ENCODE peak calls at places on chromosomes 3 and 15, in six cellular contexts. J, B, P, K, E and T are unnamed samples.

GRCh38 chr15:75109021-75109690 is 85.8 kb downstream of the PPCDC start:
- DNase-seq in J (peak; percentile 78), B (no peak), P (no peak), K (no peak), E (no peak), T (no peak)

GRCh38 chr3:82055792-82056191 is 294.3 kb upstream of the GBE1 start:
- DNase-seq in J (no peak), B (no peak), P (peak; percentile 23), K (no peak), E (no peak), T (no peak)

GRCh38 chr3:27615555-27615954 is 106.6 kb downstream of the EOMES start:
- DNase-seq in J (no peak), B (no peak), P (no peak), K (no peak), E (no peak), T (no peak)

GRCh38 chr15:50232791-50233190 is 32.7 kb downstream of the HDC start:
- DNase-seq in J (no peak), B (no peak), P (peak; percentile 61), K (no peak), E (no peak), T (no peak)

GRCh38 chr3:181402347-181402746 is 309.4 kb upstream of the SOX2 start:
- DNase-seq in J (no peak), B (no peak), P (no peak), K (peak; percentile 15), E (no peak), T (no peak)

GRCh38 chr3:106144051-106144450 is 275.2 kb upstream of the CBLB start:
- DNase-seq in J (no peak), B (no peak), P (no peak), K (no peak), E (no peak), T (no peak)

GRCh38 chr3:183529717-183530116 is 25.8 kb downstream of the KLHL6 start:
- DNase-seq in J (no peak), B (no peak), P (no peak), K (no peak), E (no peak), T (no peak)

GRCh38 chr15:39585871-39586301 is 5.0 kb downstream of the THBS1 start:
- DNase-seq in J (no peak), B (no peak), P (no peak), K (no peak), E (no peak), T (no peak)

GRCh38 chr3:154095832-154096421 is 25.3 kb upstream of the ARHGEF26 start:
- DNase-seq in J (no peak), B (no peak), P (no peak), K (peak; percentile 49), E (no peak), T (no peak)

GRCh38 chr15:89115547-89115946 is 27.3 kb downstream of the ABHD2 start:
- DNase-seq in J (no peak), B (peak; percentile 79), P (no peak), K (no peak), E (no peak), T (no peak)

GRCh38 chr3:161108840-161109239 is 3.7 kb upstream of the B3GALNT1 start:
- DNase-seq in J (no peak), B (no peak), P (no peak), K (no peak), E (no peak), T (no peak)

GRCh38 chr15:48456126-48456525 is 124.9 kb downstream of the DUT start:
- DNase-seq in J (no peak), B (no peak), P (no peak), K (no peak), E (no peak), T (no peak)

GRCh38 chr3:194204036-194204792 is 68.3 kb downstream of the HES1 start:
- DNase-seq in J (peak; percentile 48), B (peak; percentile 43), P (peak; percentile 30), K (no peak), E (no peak), T (no peak)

GRCh38 chr15:61857169-61857829 is 202.9 kb downstream of the VPS13C start:
- DNase-seq in J (no peak), B (no peak), P (peak; percentile 13), K (no peak), E (no peak), T (peak; percentile 79)

DNA sequence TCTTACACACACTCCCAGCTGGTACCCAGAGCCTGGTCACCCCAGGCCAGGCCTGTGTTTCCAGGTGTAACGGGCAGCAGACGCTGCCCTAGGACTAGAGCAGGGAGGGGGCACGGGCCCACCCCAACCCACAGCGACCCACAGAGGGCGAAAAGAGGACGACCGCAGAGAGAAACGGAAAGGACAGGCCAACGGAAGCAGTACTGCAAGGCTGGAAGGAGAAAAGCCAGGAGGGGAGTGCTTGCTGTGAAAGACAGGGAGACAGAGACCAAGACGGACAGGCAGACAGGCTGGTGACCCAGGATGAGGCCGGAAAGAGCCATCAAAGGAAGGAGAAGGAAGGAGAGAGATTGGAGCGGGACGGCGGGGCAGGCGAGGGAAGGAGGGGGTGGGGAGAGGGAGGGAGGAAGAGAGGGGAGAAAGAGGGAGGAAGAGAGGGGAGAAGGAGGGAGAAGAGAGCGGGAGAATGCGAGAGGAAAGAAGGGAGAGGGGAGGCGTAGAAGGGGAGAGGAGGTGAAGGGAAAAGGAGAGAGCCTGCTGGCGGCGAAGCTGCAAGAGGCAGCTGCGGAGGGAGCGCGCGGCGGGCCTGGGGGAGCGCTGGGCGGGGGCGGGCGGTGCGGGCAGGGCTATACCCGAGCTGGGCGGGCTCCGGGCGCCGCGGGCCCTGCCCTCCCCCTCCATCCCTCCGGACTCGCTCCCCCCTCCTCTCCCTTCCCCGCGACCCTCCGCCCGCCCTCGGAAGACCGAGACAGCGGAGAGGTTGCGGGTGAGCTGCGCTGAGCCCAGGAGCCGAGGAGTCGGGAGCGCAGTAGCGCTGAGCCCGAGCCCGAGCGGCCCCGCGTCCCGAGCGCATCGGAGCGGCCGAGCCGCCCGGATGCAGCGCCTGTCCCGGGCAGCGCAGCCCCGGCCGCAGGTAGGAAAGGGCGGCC is at the start of gene SLC6A1:
- DNase-seq in J (no peak), B (no peak), P (peak; percentile 93), K (no peak), E (peak; percentile 46), T (no peak)
- H3K27me3 ChIP-seq in J (no peaks in the 10 kb centered on the region), B (no peaks in the 10 kb centered on the region), P (peaks cover 24% of the 10 kb centered on the region), K (no peaks in the 10 kb centered on the region), E (peaks cover 8% of the 10 kb centered on the region), T (peaks cover 22% of the 10 kb centered on the region)

DNA sequence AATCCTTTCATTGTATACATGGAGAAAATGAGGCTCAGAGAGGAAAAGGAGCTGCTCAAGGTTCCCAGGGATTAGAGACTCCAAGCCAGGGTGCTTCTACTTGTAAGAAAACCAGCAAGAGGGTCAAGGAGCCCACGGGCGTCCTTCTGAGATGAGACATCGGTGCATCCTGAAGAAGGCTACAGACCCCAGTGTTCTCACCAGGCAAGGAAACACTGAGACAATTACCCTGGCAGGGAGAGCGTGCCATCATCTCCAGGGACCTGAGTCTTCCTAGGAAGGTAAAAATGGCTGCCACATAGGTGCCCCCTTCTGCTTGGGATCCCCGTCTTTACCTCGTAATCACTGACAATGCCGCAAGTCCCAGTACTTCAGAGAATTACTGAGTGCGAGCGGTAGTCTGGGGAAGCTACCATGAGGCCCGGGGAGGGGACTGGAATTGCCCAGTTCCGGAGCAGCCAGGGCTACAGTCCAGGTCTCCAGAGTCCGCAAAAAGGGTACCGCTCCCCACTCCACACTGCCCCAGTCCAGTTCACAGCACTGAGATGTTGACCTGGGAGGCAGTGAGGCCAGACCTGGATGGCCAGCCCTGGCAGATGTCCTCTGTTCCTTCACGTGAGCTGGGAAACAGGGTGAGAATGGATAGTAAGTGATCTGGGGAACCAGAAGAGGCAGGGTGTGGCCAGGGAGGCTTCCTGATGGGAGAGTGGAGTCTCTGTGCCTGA is 164.7 kb upstream of the SMAD3 start:
- DNase-seq in J (no peak), B (no peak), P (no peak), K (no peak), E (peak; percentile 17), T (no peak)
- H3K36me3 ChIP-seq in J (no peaks in the 10 kb centered on the region), B (no peaks in the 10 kb centered on the region), P (no peaks in the 10 kb centered on the region), K (no peaks in the 10 kb centered on the region), E (no peaks in the 10 kb centered on the region), T (no peaks in the 10 kb centered on the region)

DNA sequence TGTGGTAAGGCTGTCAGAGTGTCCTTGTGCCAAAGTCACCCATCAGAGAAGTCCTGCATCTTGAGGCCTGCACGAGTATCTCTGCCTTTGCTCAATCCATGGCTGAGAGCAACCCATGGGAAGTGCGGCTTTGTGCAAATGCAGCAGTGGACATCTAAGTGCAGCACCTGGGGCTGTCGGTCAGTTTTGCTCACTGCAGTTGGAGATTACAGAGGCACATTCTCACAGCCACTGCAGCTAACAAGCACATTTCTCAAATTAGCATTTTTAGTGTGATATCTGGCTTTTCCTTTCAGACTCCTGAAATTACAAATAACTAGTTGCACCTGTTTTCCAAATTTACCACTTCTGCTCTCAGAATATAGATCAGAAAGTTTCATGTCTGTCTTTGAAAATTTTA is 81.5 kb upstream of the DAZL start:
- DNase-seq in J (no peak), B (no peak), P (no peak), K (no peak), E (no peak), T (no peak)
- H3K4me3 ChIP-seq in J (no peak overlapping the region), B (no peak overlapping the region), P (no peak overlapping the region), K (no peak overlapping the region), E (no peak overlapping the region), T (no peak overlapping the region)

GRCh38 chr3:46299608-46300460 is 54.1 kb upstream of the CCR2 start:
- DNase-seq in J (peak; percentile 39), B (no peak), P (no peak), K (peak; percentile 89), E (no peak), T (no peak)

GRCh38 chr3:46300461-46300789 is 53.5 kb upstream of the CCR2 start:
- DNase-seq in J (no peak), B (no peak), P (no peak), K (no peak), E (no peak), T (no peak)

GRCh38 chr3:46297658-46298423 is 55.6 kb downstream of the CCR3 start:
- DNase-seq in J (peak; percentile 77), B (no peak), P (peak; percentile 5), K (no peak), E (no peak), T (no peak)

GRCh38 chr3:46298871-46299607 is 54.9 kb upstream of the CCR2 start:
- DNase-seq in J (no peak), B (no peak), P (no peak), K (no peak), E (no peak), T (peak; percentile 77)

GRCh38 chr3:46301122-46301835 is 52.6 kb upstream of the CCR2 start:
- DNase-seq in J (peak; percentile 58), B (no peak), P (no peak), K (no peak), E (no peak), T (no peak)
- H3K27me3 ChIP-seq in J (no peaks in the 10 kb centered on the region), B (no peaks in the 10 kb centered on the region), P (no peaks in the 10 kb centered on the region), K (no peaks in the 10 kb centered on the region), E (no peaks in the 10 kb centered on the region), T (no peaks in the 10 kb centered on the region)

GRCh38 chr15:64131547-64131946 is 20.0 kb upstream of the SNX22 start:
- DNase-seq in J (no peak), B (no peak), P (no peak), K (no peak), E (no peak), T (no peak)
- H3K36me3 ChIP-seq in J (peaks cover 89% of the 10 kb centered on the region), B (peaks cover 87% of the 10 kb centered on the region), P (peaks cover 20% of the 10 kb centered on the region), K (peaks cover 56% of the 10 kb centered on the region), E (peaks cover 100% of the 10 kb centered on the region), T (peaks cover 90% of the 10 kb centered on the region)